ENCODE peak calls at places on chromosomes 16 and 17, in ten cellular contexts. One of them, this sample, is unnamed.

GRCh38 chr16:2854700-2855309 is 3.2 kb downstream of the PRSS22 start:
- DNase-seq in astrocyte of the spinal cord: no peak
- DNase-seq in left ventricle myocardium inferior: no peak
- DNase-seq in GM12878: no peak
- DNase-seq in ovary: no peak
- DNase-seq in psoas muscle: no peak
- DNase-seq in lower leg skin: no peak
- DNase-seq in HCT116: no peak
- DNase-seq in cardiac fibroblast: no peak
- DNase-seq in CD8-positive, alpha-beta T cell: no peak
- DNase-seq in this sample: peak; percentile 16

GRCh38 chr17:20156196-20157077 is 147.3 kb downstream of the SPECC1 start:
- DNase-seq in astrocyte of the spinal cord: peak; percentile 27
- DNase-seq in CD8-positive, alpha-beta T cell: peak; percentile 18
- DNase-seq in HCT116: peak; percentile 38
- DNase-seq in psoas muscle: peak; percentile 19
- DNase-seq in GM12878: no peak
- DNase-seq in ovary: peak; percentile 33
- DNase-seq in cardiac fibroblast: peak; percentile 26
- DNase-seq in left ventricle myocardium inferior: no peak
- DNase-seq in lower leg skin: no peak
- DNase-seq in this sample: peak; percentile 55

GRCh38 chr17:55295411-55296170 is 30.8 kb downstream of the HLF start:
- DNase-seq in psoas muscle: peak; percentile 34
- DNase-seq in astrocyte of the spinal cord: peak; percentile 48
- DNase-seq in GM12878: no peak
- DNase-seq in CD8-positive, alpha-beta T cell: peak; percentile 54
- DNase-seq in left ventricle myocardium inferior: no peak
- DNase-seq in cardiac fibroblast: peak; percentile 60
- DNase-seq in ovary: no peak
- DNase-seq in lower leg skin: peak; percentile 62
- DNase-seq in HCT116: peak; percentile 57
- DNase-seq in this sample: peak; percentile 63

GRCh38 chr17:81428121-81428515 is 32.9 kb downstream of the BAHCC1 start:
- DNase-seq in lower leg skin: no peak
- DNase-seq in GM12878: no peak
- DNase-seq in cardiac fibroblast: no peak
- DNase-seq in astrocyte of the spinal cord: peak; percentile 42
- DNase-seq in left ventricle myocardium inferior: no peak
- DNase-seq in ovary: no peak
- DNase-seq in psoas muscle: peak; percentile 60
- DNase-seq in CD8-positive, alpha-beta T cell: no peak
- DNase-seq in HCT116: no peak
- DNase-seq in this sample: no peak

GRCh38 chr17:19752216-19753048 is 4.3 kb upstream of the ALDH3A1 start:
- DNase-seq in GM12878: no peak
- DNase-seq in ovary: no peak
- DNase-seq in astrocyte of the spinal cord: no peak
- DNase-seq in CD8-positive, alpha-beta T cell: no peak
- DNase-seq in cardiac fibroblast: no peak
- DNase-seq in HCT116: no peak
- DNase-seq in left ventricle myocardium inferior: no peak
- DNase-seq in psoas muscle: no peak
- DNase-seq in lower leg skin: no peak
- DNase-seq in this sample: no peak

GRCh38 chr17:36921131-36921851 is 16.0 kb upstream of the LHX1 start:
- DNase-seq in lower leg skin: no peak
- DNase-seq in ovary: no peak
- DNase-seq in cardiac fibroblast: peak; percentile 58
- DNase-seq in psoas muscle: no peak
- DNase-seq in GM12878: no peak
- DNase-seq in CD8-positive, alpha-beta T cell: no peak
- DNase-seq in astrocyte of the spinal cord: peak; percentile 56
- DNase-seq in left ventricle myocardium inferior: no peak
- DNase-seq in HCT116: peak; percentile 98
- DNase-seq in this sample: no peak

GRCh38 chr16:27515874-27516353 is 33.8 kb downstream of the GTF3C1 start:
- DNase-seq in CD8-positive, alpha-beta T cell: no peak
- DNase-seq in GM12878: no peak
- DNase-seq in cardiac fibroblast: peak; percentile 26
- DNase-seq in psoas muscle: no peak
- DNase-seq in astrocyte of the spinal cord: no peak
- DNase-seq in ovary: no peak
- DNase-seq in HCT116: peak; percentile 6
- DNase-seq in lower leg skin: no peak
- DNase-seq in left ventricle myocardium inferior: no peak
- DNase-seq in this sample: peak; percentile 57

GRCh38 chr16:71426069-71426879 is 15.6 kb downstream of the TLE7 start:
- DNase-seq in left ventricle myocardium inferior: no peak
- DNase-seq in ovary: peak; percentile 25
- DNase-seq in astrocyte of the spinal cord: peak; percentile 76
- DNase-seq in psoas muscle: no peak
- DNase-seq in lower leg skin: no peak
- DNase-seq in CD8-positive, alpha-beta T cell: no peak
- DNase-seq in HCT116: peak; percentile 95
- DNase-seq in cardiac fibroblast: peak; percentile 78
- DNase-seq in GM12878: peak; percentile 67
- DNase-seq in this sample: peak; percentile 89

GRCh38 chr17:31470592-31470991 is 79.1 kb downstream of the RAB11FIP4 start:
- DNase-seq in astrocyte of the spinal cord: no peak
- DNase-seq in cardiac fibroblast: no peak
- DNase-seq in GM12878: no peak
- DNase-seq in lower leg skin: no peak
- DNase-seq in HCT116: no peak
- DNase-seq in CD8-positive, alpha-beta T cell: no peak
- DNase-seq in left ventricle myocardium inferior: no peak
- DNase-seq in psoas muscle: no peak
- DNase-seq in ovary: no peak
- DNase-seq in this sample: no peak
- H3K4me3 ChIP-seq in astrocyte of the spinal cord: no peak overlapping the region
- H3K4me3 ChIP-seq in cardiac fibroblast: no peak overlapping the region
- H3K4me3 ChIP-seq in GM12878: no peak overlapping the region
- H3K4me3 ChIP-seq in lower leg skin: no peak overlapping the region
- H3K4me3 ChIP-seq in HCT116: no peak overlapping the region
- H3K4me3 ChIP-seq in CD8-positive, alpha-beta T cell: no peak overlapping the region
- H3K4me3 ChIP-seq in left ventricle myocardium inferior: no peak overlapping the region
- H3K4me3 ChIP-seq in psoas muscle: no peak overlapping the region
- H3K4me3 ChIP-seq in ovary: no peak overlapping the region
- H3K4me3 ChIP-seq in this sample: no peak overlapping the region

GRCh38 chr17:49846938-49847712 is 744 bp downstream of the TAC4 start:
- DNase-seq in astrocyte of the spinal cord: no peak
- DNase-seq in ovary: no peak
- DNase-seq in left ventricle myocardium inferior: no peak
- DNase-seq in CD8-positive, alpha-beta T cell: no peak
- DNase-seq in psoas muscle: no peak
- DNase-seq in GM12878: no peak
- DNase-seq in cardiac fibroblast: no peak
- DNase-seq in lower leg skin: no peak
- DNase-seq in HCT116: no peak
- DNase-seq in this sample: no peak

GRCh38 chr17:49845210-49845782 is 2.6 kb downstream of the TAC4 start:
- DNase-seq in astrocyte of the spinal cord: no peak
- DNase-seq in cardiac fibroblast: peak; percentile 48
- DNase-seq in CD8-positive, alpha-beta T cell: no peak
- DNase-seq in left ventricle myocardium inferior: peak; percentile 67
- DNase-seq in ovary: no peak
- DNase-seq in HCT116: no peak
- DNase-seq in lower leg skin: no peak
- DNase-seq in GM12878: no peak
- DNase-seq in psoas muscle: peak; percentile 46
- DNase-seq in this sample: no peak

GRCh38 chr17:49841548-49841947 is 6.3 kb downstream of the TAC4 start:
- DNase-seq in cardiac fibroblast: no peak
- DNase-seq in GM12878: no peak
- DNase-seq in astrocyte of the spinal cord: no peak
- DNase-seq in ovary: no peak
- DNase-seq in CD8-positive, alpha-beta T cell: no peak
- DNase-seq in psoas muscle: no peak
- DNase-seq in lower leg skin: no peak
- DNase-seq in HCT116: no peak
- DNase-seq in left ventricle myocardium inferior: no peak
- DNase-seq in this sample: no peak

GRCh38 chr17:49842846-49843245 is 5.0 kb downstream of the TAC4 start:
- DNase-seq in astrocyte of the spinal cord: no peak
- DNase-seq in cardiac fibroblast: no peak
- DNase-seq in GM12878: no peak
- DNase-seq in HCT116: no peak
- DNase-seq in CD8-positive, alpha-beta T cell: no peak
- DNase-seq in left ventricle myocardium inferior: no peak
- DNase-seq in lower leg skin: no peak
- DNase-seq in psoas muscle: no peak
- DNase-seq in ovary: no peak
- DNase-seq in this sample: no peak

DNA sequence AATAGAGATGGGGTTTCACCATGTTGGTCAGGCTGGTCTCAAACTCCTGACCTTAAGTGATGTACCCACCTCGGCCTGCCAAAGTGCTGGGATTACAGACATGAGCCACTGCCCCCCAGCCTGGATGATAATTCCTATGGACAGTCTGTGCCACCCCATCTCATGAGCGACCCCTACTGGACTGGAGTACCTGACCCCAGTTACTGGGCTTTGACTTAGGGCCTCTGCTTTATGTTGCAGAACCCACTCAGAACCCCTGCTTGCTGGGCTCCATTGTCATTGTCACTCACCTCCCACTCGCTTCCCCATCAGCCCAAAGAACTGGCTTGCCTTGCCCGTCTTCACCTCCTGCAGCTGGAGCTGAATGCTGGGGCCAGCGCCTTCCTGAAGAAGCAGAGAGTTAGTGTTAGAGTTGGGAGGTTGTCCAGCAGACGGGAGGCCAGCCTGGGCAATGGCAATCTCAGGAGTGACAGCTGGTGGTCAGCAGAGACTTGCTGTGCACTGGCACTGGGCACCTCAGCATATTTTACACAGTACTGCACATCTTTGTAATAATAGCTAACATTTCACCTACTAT is 4.0 kb downstream of the TAC4 start:
- DNase-seq in astrocyte of the spinal cord: no peak
- DNase-seq in CD8-positive, alpha-beta T cell: no peak
- DNase-seq in HCT116: no peak
- DNase-seq in cardiac fibroblast: no peak
- DNase-seq in GM12878: no peak
- DNase-seq in left ventricle myocardium inferior: no peak
- DNase-seq in ovary: no peak
- DNase-seq in psoas muscle: no peak
- DNase-seq in lower leg skin: no peak
- DNase-seq in this sample: peak; percentile 18
- TF ChIP-seq CTCF in astrocyte of the spinal cord: peak; percentile 51
- TF ChIP-seq CTCF in CD8-positive, alpha-beta T cell: no peak
- TF ChIP-seq CTCF in HCT116: peak; percentile 43
- TF ChIP-seq CTCF in cardiac fibroblast: peak; percentile 67
- TF ChIP-seq CTCF in GM12878: peak; percentile 61
- TF ChIP-seq CTCF in left ventricle myocardium inferior: peak; percentile 29
- TF ChIP-seq CTCF in ovary: no peak
- TF ChIP-seq CTCF in psoas muscle: no peak
- TF ChIP-seq CTCF in lower leg skin: no peak
- TF ChIP-seq CTCF in this sample: peak; percentile 44

GRCh38 chr16:56998352-56998751 is 9.0 kb downstream of the NLRC5 start:
- DNase-seq in ovary: no peak
- DNase-seq in GM12878: no peak
- DNase-seq in lower leg skin: no peak
- DNase-seq in CD8-positive, alpha-beta T cell: no peak
- DNase-seq in HCT116: no peak
- DNase-seq in left ventricle myocardium inferior: no peak
- DNase-seq in psoas muscle: no peak
- DNase-seq in cardiac fibroblast: no peak
- DNase-seq in astrocyte of the spinal cord: no peak
- DNase-seq in this sample: no peak

GRCh38 chr16:56999409-57000270 is 10.3 kb downstream of the NLRC5 start:
- DNase-seq in astrocyte of the spinal cord: no peak
- DNase-seq in ovary: no peak
- DNase-seq in HCT116: no peak
- DNase-seq in left ventricle myocardium inferior: no peak
- DNase-seq in psoas muscle: no peak
- DNase-seq in CD8-positive, alpha-beta T cell: no peak
- DNase-seq in GM12878: no peak
- DNase-seq in cardiac fibroblast: no peak
- DNase-seq in lower leg skin: no peak
- DNase-seq in this sample: peak; percentile 55

GRCh38 chr16:56998861-56999260 is 9.5 kb downstream of the NLRC5 start:
- DNase-seq in cardiac fibroblast: no peak
- DNase-seq in left ventricle myocardium inferior: no peak
- DNase-seq in ovary: no peak
- DNase-seq in astrocyte of the spinal cord: no peak
- DNase-seq in GM12878: no peak
- DNase-seq in lower leg skin: no peak
- DNase-seq in HCT116: no peak
- DNase-seq in psoas muscle: no peak
- DNase-seq in CD8-positive, alpha-beta T cell: no peak
- DNase-seq in this sample: no peak

GRCh38 chr16:57001026-57001669 is 11.8 kb downstream of the NLRC5 start:
- DNase-seq in psoas muscle: no peak
- DNase-seq in HCT116: no peak
- DNase-seq in left ventricle myocardium inferior: no peak
- DNase-seq in astrocyte of the spinal cord: no peak
- DNase-seq in CD8-positive, alpha-beta T cell: no peak
- DNase-seq in lower leg skin: no peak
- DNase-seq in cardiac fibroblast: no peak
- DNase-seq in ovary: no peak
- DNase-seq in GM12878: no peak
- DNase-seq in this sample: no peak

GRCh38 chr16:57000271-57001025 is 11.1 kb downstream of the NLRC5 start:
- DNase-seq in GM12878: peak; percentile 87
- DNase-seq in lower leg skin: peak; percentile 58
- DNase-seq in CD8-positive, alpha-beta T cell: no peak
- DNase-seq in left ventricle myocardium inferior: peak; percentile 61
- DNase-seq in ovary: no peak
- DNase-seq in astrocyte of the spinal cord: peak; percentile 94
- DNase-seq in psoas muscle: peak; percentile 78
- DNase-seq in HCT116: peak; percentile 19
- DNase-seq in cardiac fibroblast: peak; percentile 87
- DNase-seq in this sample: peak; percentile 89
- H3K4me3 ChIP-seq in GM12878: peak overlapping the region; percentile 20
- H3K4me3 ChIP-seq in lower leg skin: no peak overlapping the region
- H3K4me3 ChIP-seq in CD8-positive, alpha-beta T cell: peak overlapping the region; percentile 18
- H3K4me3 ChIP-seq in left ventricle myocardium inferior: no peak overlapping the region
- H3K4me3 ChIP-seq in ovary: no peak overlapping the region
- H3K4me3 ChIP-seq in astrocyte of the spinal cord: no peak overlapping the region
- H3K4me3 ChIP-seq in psoas muscle: no peak overlapping the region
- H3K4me3 ChIP-seq in HCT116: no peak overlapping the region
- H3K4me3 ChIP-seq in cardiac fibroblast: no peak overlapping the region
- H3K4me3 ChIP-seq in this sample: peak overlapping the region; percentile 36

GRCh38 chr17:39530513-39530912 is 69.2 kb downstream of the CDK12 start:
- DNase-seq in cardiac fibroblast: no peak
- DNase-seq in lower leg skin: no peak
- DNase-seq in CD8-positive, alpha-beta T cell: no peak
- DNase-seq in GM12878: no peak
- DNase-seq in left ventricle myocardium inferior: no peak
- DNase-seq in HCT116: no peak
- DNase-seq in psoas muscle: no peak
- DNase-seq in ovary: no peak
- DNase-seq in astrocyte of the spinal cord: no peak
- DNase-seq in this sample: no peak

GRCh38 chr17:39529455-39529854 is 68.2 kb downstream of the CDK12 start:
- DNase-seq in CD8-positive, alpha-beta T cell: no peak
- DNase-seq in psoas muscle: no peak
- DNase-seq in GM12878: no peak
- DNase-seq in HCT116: no peak
- DNase-seq in lower leg skin: no peak
- DNase-seq in ovary: no peak
- DNase-seq in cardiac fibroblast: no peak
- DNase-seq in left ventricle myocardium inferior: no peak
- DNase-seq in astrocyte of the spinal cord: no peak
- DNase-seq in this sample: no peak

GRCh38 chr17:39531252-39531651 is 70.0 kb downstream of the CDK12 start:
- DNase-seq in GM12878: no peak
- DNase-seq in ovary: no peak
- DNase-seq in cardiac fibroblast: peak; percentile 34
- DNase-seq in left ventricle myocardium inferior: no peak
- DNase-seq in astrocyte of the spinal cord: no peak
- DNase-seq in CD8-positive, alpha-beta T cell: no peak
- DNase-seq in lower leg skin: no peak
- DNase-seq in HCT116: no peak
- DNase-seq in psoas muscle: no peak
- DNase-seq in this sample: no peak

GRCh38 chr17:39525801-39526506 is 64.7 kb downstream of the CDK12 start:
- DNase-seq in CD8-positive, alpha-beta T cell: no peak
- DNase-seq in cardiac fibroblast: no peak
- DNase-seq in astrocyte of the spinal cord: no peak
- DNase-seq in left ventricle myocardium inferior: no peak
- DNase-seq in HCT116: no peak
- DNase-seq in lower leg skin: no peak
- DNase-seq in psoas muscle: no peak
- DNase-seq in ovary: no peak
- DNase-seq in GM12878: no peak
- DNase-seq in this sample: no peak

GRCh38 chr17:39527220-39527813 is 66.0 kb downstream of the CDK12 start:
- DNase-seq in ovary: no peak
- DNase-seq in astrocyte of the spinal cord: no peak
- DNase-seq in GM12878: no peak
- DNase-seq in left ventricle myocardium inferior: no peak
- DNase-seq in lower leg skin: no peak
- DNase-seq in psoas muscle: no peak
- DNase-seq in CD8-positive, alpha-beta T cell: no peak
- DNase-seq in cardiac fibroblast: peak; percentile 41
- DNase-seq in HCT116: peak; percentile 12
- DNase-seq in this sample: peak; percentile 26
- TF ChIP-seq CTCF in ovary: no peak
- TF ChIP-seq CTCF in astrocyte of the spinal cord: peak; percentile 53
- TF ChIP-seq CTCF in GM12878: peak; percentile 51
- TF ChIP-seq CTCF in left ventricle myocardium inferior: peak; percentile 62
- TF ChIP-seq CTCF in lower leg skin: no peak
- TF ChIP-seq CTCF in psoas muscle: peak; percentile 36
- TF ChIP-seq CTCF in CD8-positive, alpha-beta T cell: peak; percentile 37
- TF ChIP-seq CTCF in cardiac fibroblast: peak; percentile 39
- TF ChIP-seq CTCF in HCT116: peak; percentile 32
- TF ChIP-seq CTCF in this sample: peak; percentile 31

This sample was measured in GM12865.